ENCODE peak calls at places on chromosomes 1 and 21, in nine cellular contexts. G, V, Q, H, S, D, Y, T and E are unnamed samples.

GRCh38 chr1:226624526-226624925 is 76.0 kb downstream of the STUM start:
- DNase-seq in H (no peak), Y (peak), G (no peak), T (peak), S (no peak), V (no peak), D (peak), Q (no peak), E (no peak)

GRCh38 chr1:70071597-70071996 is 133.8 kb downstream of the LRRC40 start:
- DNase-seq in Q (no peak), S (no peak), T (no peak), V (no peak), Y (no peak), D (no peak), G (no peak), H (no peak), E (no peak)

GRCh38 chr1:40662864-40663263 is 2.6 kb downstream of the RIMS3 start:
- DNase-seq in V (no peak), D (no peak), Y (no peak), S (no peak), G (no peak), T (no peak), H (no peak), Q (no peak), E (no peak)

GRCh38 chr1:31707711-31708110 is 3.9 kb upstream of the COL16A1 start:
- DNase-seq in G (no peak), H (no peak), Q (no peak), D (no peak), S (no peak), Y (no peak), T (peak), V (peak), E (no peak)

GRCh38 chr1:15146142-15146541 is 7.4 kb upstream of the TMEM51 start:
- DNase-seq in Y (peak), V (peak), H (no peak), Q (no peak), D (no peak), S (no peak), G (no peak), T (no peak), E (no peak)

GRCh38 chr1:203559523-203559922 is 65.6 kb downstream of the OPTC start:
- DNase-seq in D (peak), S (no peak), Y (no peak), Q (no peak), V (no peak), G (no peak), H (no peak), T (peak), E (no peak)

GRCh38 chr1:16324456-16324890 is 27.8 kb downstream of the FBXO42 start:
- DNase-seq in H (no peak), T (peak), D (no peak), G (no peak), S (no peak), Y (no peak), V (peak), Q (no peak), E (no peak)

GRCh38 chr1:55612988-55613387 is 397.8 kb upstream of the USP24 start:
- DNase-seq in S (no peak), V (no peak), D (no peak), Q (no peak), Y (no peak), T (no peak), H (no peak), G (no peak), E (no peak)

GRCh38 chr1:17878837-17879236 is 123.7 kb downstream of the ACTL8 start:
- DNase-seq in D (no peak), H (no peak), S (no peak), T (no peak), Y (no peak), V (no peak), Q (no peak), G (no peak), E (no peak)

GRCh38 chr1:204605791-204606190 is 79.7 kb downstream of the LRRN2 start:
- DNase-seq in G (no peak), T (no peak), Q (no peak), V (no peak), D (no peak), S (no peak), Y (no peak), H (no peak), E (no peak)

GRCh38 chr1:208538587-208538986 is 294.4 kb upstream of the PLXNA2 start:
- DNase-seq in V (no peak), D (no peak), H (no peak), Y (no peak), T (no peak), G (no peak), S (no peak), Q (no peak), E (no peak)

GRCh38 chr1:61086245-61086644 is 3.9 kb downstream of the NFIA start:
- DNase-seq in G (no peak), S (no peak), Y (no peak), Q (no peak), V (no peak), H (no peak), D (no peak), T (no peak), E (no peak)

GRCh38 chr1:19047373-19047772 is 90.9 kb upstream of the IFFO2 start:
- DNase-seq in V (no peak), D (peak), T (no peak), Y (no peak), Q (no peak), H (peak), S (no peak), G (no peak), E (no peak)

GRCh38 chr21:26655466-26655865 is 82.4 kb upstream of the CYYR1 start:
- DNase-seq in T (no peak), D (no peak), V (no peak), S (no peak), H (no peak), Y (no peak), G (no peak), Q (no peak), E (no peak)

GRCh38 chr1:234611153-234611798 is 1.3 kb upstream of the IRF2BP2 start:
- DNase-seq in S (no peak), H (no peak), Y (no peak), Q (no peak), G (peak), V (peak), D (no peak), T (peak), E (no peak)

GRCh38 chr1:205913451-205914204 is 29.6 kb downstream of the SLC26A9 start:
- DNase-seq in Y (no peak), V (peak), G (peak), H (no peak), D (peak), T (peak), Q (peak), S (no peak), E (no peak)

GRCh38 chr1:153945131-153945794 is 1.3 kb downstream of the DENND4B start:
- DNase-seq in S (peak), H (peak), D (peak), G (peak), Q (no peak), Y (peak), V (peak), T (no peak), E (no peak)

GRCh38 chr1:107889524-107889923 is 75.5 kb downstream of the VAV3 start:
- DNase-seq in G (no peak), D (no peak), Y (no peak), Q (no peak), S (no peak), V (no peak), H (no peak), T (no peak), E (no peak)

GRCh38 chr1:205568469-205569361 is 63.1 kb downstream of the ELK4 start:
- DNase-seq in S (no peak), V (no peak), H (no peak), D (no peak), T (no peak), G (no peak), Q (peak), Y (peak), E (no peak)

GRCh38 chr1:84708031-84708430 is 17.8 kb upstream of the SSX2IP start:
- DNase-seq in T (no peak), G (no peak), H (no peak), Y (no peak), S (no peak), D (no peak), Q (no peak), V (no peak), E (no peak)

GRCh38 chr1:107952989-107953388 is 12.0 kb downstream of the VAV3 start:
- DNase-seq in G (no peak), D (no peak), Y (no peak), Q (no peak), S (no peak), V (no peak), H (no peak), T (no peak), E (no peak)

GRCh38 chr1:94193128-94193527 is 44.3 kb downstream of the ARHGAP29 start:
- DNase-seq in D (no peak), G (no peak), Q (no peak), S (no peak), H (no peak), T (no peak), V (no peak), Y (no peak), E (no peak)

GRCh38 chr21:46622226-46622625 is 13.2 kb upstream of the PRMT2 start:
- DNase-seq in Q (no peak), V (peak), S (peak), D (peak), G (no peak), Y (peak), H (no peak), T (peak), E (peak)

GRCh38 chr1:31788138-31788824 is 24.1 kb upstream of the ADGRB2 start:
- DNase-seq in D (peak), H (peak), G (peak), T (peak), Q (no peak), S (peak), V (peak), Y (peak), E (peak)

GRCh38 chr1:96880626-96881025 is 159.0 kb downstream of the PTBP2 start:
- DNase-seq in T (no peak), G (no peak), Y (no peak), S (no peak), V (no peak), Q (no peak), H (no peak), D (no peak), E (no peak)

GRCh38 chr1:84272401-84272800 is 29.1 kb upstream of the SAMD13 start:
- DNase-seq in H (no peak), S (no peak), D (no peak), T (no peak), Y (no peak), V (peak), Q (no peak), G (no peak), E (no peak)

GRCh38 chr21:34022557-34023335 is 50.6 kb upstream of the MRPS6 start:
- DNase-seq in Y (peak), T (no peak), Q (no peak), V (peak), D (no peak), S (no peak), G (no peak), H (no peak), E (peak)

GRCh38 chr1:164673584-164674214 is 114.7 kb downstream of the PBX1 start:
- DNase-seq in Y (no peak), S (no peak), T (no peak), V (no peak), H (no peak), Q (no peak), D (peak), G (peak), E (no peak)

GRCh38 chr1:223329252-223329651 is 34.7 kb downstream of the SUSD4 start:
- DNase-seq in H (no peak), Y (no peak), G (no peak), D (no peak), V (no peak), T (no peak), Q (no peak), S (no peak), E (no peak)

GRCh38 chr21:31780944-31781343 is 49.0 kb upstream of the SCAF4 start:
- DNase-seq in H (no peak), D (no peak), S (no peak), G (peak), T (no peak), Y (no peak), V (no peak), Q (no peak), E (no peak)

GRCh38 chr1:28580706-28581530 is 11.1 kb upstream of the RAB42 start:
- DNase-seq in V (peak), D (no peak), S (peak), T (no peak), Q (no peak), H (no peak), Y (no peak), G (peak), E (no peak)

GRCh38 chr21:44568667-44569556 is 4.6 kb upstream of the KRTAP10-4 start:
- DNase-seq in H (no peak), D (no peak), S (no peak), Y (peak), V (no peak), T (no peak), G (no peak), Q (peak), E (no peak)

GRCh38 chr1:11967028-11967547 is 13.2 kb upstream of the MFN2 start:
- DNase-seq in Q (no peak), V (peak), S (no peak), H (no peak), T (no peak), G (peak), Y (no peak), D (no peak), E (no peak)

GRCh38 chr1:5250336-5250735 is 595.9 kb downstream of the AJAP1 start:
- DNase-seq in H (no peak), G (no peak), Q (peak), D (no peak), Y (no peak), S (no peak), T (no peak), V (no peak), E (no peak)

GRCh38 chr1:109687641-109688499 is at the start of gene GSTM1:
- DNase-seq in D (peak), G (no peak), Y (peak), Q (no peak), S (peak), T (peak), V (no peak), H (no peak), E (no peak)

GRCh38 chr21:42219606-42220137 is 732 bp downstream of the ABCG1 start:
- DNase-seq in S (peak), D (peak), G (no peak), T (no peak), Y (peak), V (no peak), Q (no peak), H (no peak), E (peak)

DNA sequence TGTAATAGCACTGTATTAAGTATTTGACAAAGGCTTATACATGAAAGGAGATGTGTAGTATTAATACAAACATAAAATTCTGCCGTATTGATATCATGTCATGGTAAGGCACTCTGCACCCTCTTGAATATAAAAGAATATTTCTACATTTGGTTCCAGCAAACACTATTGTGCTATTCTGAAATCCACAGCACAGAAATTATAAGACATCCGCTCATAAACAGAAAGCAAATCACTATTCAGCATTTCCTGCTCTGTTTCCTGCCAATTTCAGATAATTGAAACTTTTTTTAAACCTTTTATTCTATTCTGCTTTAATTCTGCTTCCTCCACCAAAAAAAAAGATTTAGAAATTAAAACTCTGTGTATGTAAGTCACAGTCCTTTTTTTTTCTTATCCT is 39.6 kb upstream of the PLEKHO1 start:
- DNase-seq in G (no peak), S (no peak), H (no peak), T (no peak), V (no peak), Y (no peak), D (no peak), Q (no peak), E (no peak)
- H3K27ac ChIP-seq in G (no peak), S (peak), H (peak), T (no peak), V (no peak), Y (peak), D (no peak), Q (no peak), E (no peak)

GRCh38 chr1:64268653-64269557 is 65.5 kb downstream of the UBE2U start:
- DNase-seq in T (peak), D (peak), Y (peak), Q (no peak), G (peak), V (peak), H (no peak), S (peak), E (no peak)
- TF ChIP-seq CTCF in T (peak), D (peak), Y (peak), Q (peak), G (peak), V (peak), H (peak), S (peak), E (peak)

DNA sequence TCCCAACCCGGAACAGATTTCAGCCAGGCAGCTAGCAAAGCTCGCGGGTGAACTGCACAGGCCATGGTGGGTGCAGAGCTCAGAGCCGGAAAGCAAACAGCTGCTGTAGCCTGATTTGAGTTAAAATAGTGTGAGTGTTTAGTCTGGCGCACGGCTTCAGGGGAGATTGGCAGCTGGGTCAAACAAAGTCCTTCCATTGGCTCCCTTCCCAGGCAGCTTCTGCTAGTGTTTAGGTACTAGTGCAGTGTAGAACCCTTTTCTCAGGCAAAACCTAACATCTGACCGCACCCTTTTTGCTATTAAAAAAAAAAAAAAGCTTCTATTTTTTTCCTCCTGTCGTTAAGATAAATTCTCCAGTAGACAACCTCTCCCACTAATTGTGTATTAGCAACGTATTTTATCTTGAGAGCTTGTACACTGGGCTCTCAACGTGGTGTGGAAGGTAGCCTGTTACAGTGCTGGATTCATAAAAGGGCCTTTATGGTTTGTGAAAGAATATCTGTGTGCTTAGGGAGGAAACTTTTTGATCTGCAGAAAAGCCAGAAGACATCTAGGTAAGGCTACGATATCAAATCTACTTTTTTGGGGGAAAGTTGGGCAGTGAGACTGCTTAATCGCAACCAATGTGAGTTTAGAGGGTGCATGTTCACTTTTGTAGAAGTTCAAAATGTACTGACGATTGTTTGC is 689.5 kb downstream of the USP25 start:
- DNase-seq in H (peak), V (peak), Y (peak), S (no peak), D (peak), G (peak), T (peak), Q (no peak), E (peak)
- H3K4me3 ChIP-seq in H (peak), V (no peak), Y (peak), S (no peak), D (peak), G (peak), T (peak), Q (peak), E (peak)

GRCh38 chr1:217403321-217403720 is 227.6 kb downstream of the GPATCH2 start:
- DNase-seq in T (no peak), Y (no peak), S (no peak), G (no peak), V (no peak), H (no peak), D (no peak), Q (no peak), E (no peak)

GRCh38 chr1:217407426-217407825 is 223.5 kb downstream of the GPATCH2 start:
- DNase-seq in Y (no peak), D (no peak), G (no peak), T (no peak), V (no peak), S (no peak), Q (no peak), H (no peak), E (no peak)

DNA sequence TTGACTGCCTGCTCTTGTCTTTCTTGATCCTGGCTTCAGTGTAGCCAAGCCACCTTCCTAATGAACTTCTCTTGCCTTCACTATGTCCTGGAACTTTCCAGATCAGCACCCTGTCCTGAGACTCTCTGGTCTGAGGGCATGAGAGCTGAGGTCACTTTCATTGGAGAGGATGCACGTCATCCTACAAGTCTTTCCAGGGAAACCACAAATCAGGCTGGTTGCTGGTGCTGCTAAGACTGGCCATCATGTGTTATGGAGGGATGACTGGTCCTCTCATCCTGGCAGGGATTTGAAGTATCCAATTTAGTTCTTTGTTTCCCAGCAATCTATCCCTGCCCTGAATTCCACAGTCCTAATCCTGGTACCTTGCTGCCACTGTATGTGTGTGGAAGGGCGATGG is 228.6 kb downstream of the GPATCH2 start:
- DNase-seq in H (no peak), Q (no peak), D (no peak), S (no peak), T (no peak), V (no peak), G (no peak), Y (no peak), E (no peak)
- H3K27ac ChIP-seq in H (no peak), Q (no peak), D (no peak), S (no peak), T (no peak), V (no peak), G (no peak), Y (no peak), E (no peak)

DNA sequence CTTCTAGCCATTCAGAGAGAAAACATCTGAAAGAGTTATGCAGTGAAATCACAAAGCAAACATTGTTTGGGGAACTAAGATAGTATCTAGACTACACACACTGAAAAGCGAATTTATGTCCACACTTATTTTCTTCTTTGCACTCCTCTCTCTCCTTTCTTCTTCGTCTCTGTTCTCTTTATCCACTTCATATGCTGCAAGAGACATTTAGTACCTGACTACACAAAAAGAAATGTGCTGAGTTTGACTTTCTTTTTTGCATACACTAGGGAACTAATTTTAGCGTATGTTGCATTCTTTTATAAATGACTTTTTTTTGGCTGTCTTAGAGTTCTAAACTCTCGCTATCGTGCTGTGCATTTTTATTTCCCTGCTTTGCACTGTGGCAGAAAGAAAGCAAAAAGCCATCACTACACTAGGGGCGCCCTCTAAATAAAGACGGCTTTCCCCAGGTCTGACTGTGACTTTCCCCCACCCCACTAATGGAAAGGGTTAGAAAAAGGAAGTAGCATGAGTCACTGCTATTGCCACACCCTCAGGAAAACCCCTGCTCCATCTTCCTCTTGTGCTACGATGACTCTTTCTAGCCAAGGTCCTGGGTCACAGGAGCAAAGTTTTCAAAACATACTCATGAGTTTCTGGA is 65.7 kb downstream of the MAP3K7CL start:
- DNase-seq in H (no peak), Q (no peak), G (peak), Y (peak), T (peak), S (peak), D (no peak), V (peak), E (no peak)
- TF ChIP-seq CTCF in H (no peak), Q (no peak), G (peak), Y (no peak), T (peak), S (peak), D (no peak), V (no peak), E (no peak)